ENCODE peak calls at places on chromosomes 1 and 21, in ten cellular contexts. One of them, this sample, is unnamed.

GRCh38 chr1:187842406-187843165 is 1013.8 kb downstream of the PLA2G4A start:
- DNase-seq in right lobe of liver: no peak
- DNase-seq in CD4-positive, CD25-positive, alpha-beta regulatory T cell: no peak
- DNase-seq in lower lobe of right lung: no peak
- DNase-seq in tibial nerve: no peak
- DNase-seq in sigmoid colon: no peak
- DNase-seq in aorta: no peak
- DNase-seq in small intestine: no peak
- DNase-seq in CD8-positive, alpha-beta T cell: no peak
- DNase-seq in right atrium auricular region: no peak
- DNase-seq in this sample: peak; percentile 12

GRCh38 chr1:117832453-117832852 is 97.0 kb downstream of the GDAP2 start:
- DNase-seq in right lobe of liver: no peak
- DNase-seq in CD4-positive, CD25-positive, alpha-beta regulatory T cell: no peak
- DNase-seq in lower lobe of right lung: no peak
- DNase-seq in tibial nerve: no peak
- DNase-seq in sigmoid colon: no peak
- DNase-seq in aorta: no peak
- DNase-seq in small intestine: no peak
- DNase-seq in CD8-positive, alpha-beta T cell: no peak
- DNase-seq in right atrium auricular region: no peak
- DNase-seq in this sample: no peak

GRCh38 chr21:40871099-40871498 is 24.1 kb upstream of the DSCAM start:
- DNase-seq in right lobe of liver: no peak
- DNase-seq in CD4-positive, CD25-positive, alpha-beta regulatory T cell: no peak
- DNase-seq in lower lobe of right lung: no peak
- DNase-seq in tibial nerve: no peak
- DNase-seq in sigmoid colon: no peak
- DNase-seq in aorta: no peak
- DNase-seq in small intestine: no peak
- DNase-seq in CD8-positive, alpha-beta T cell: no peak
- DNase-seq in right atrium auricular region: no peak
- DNase-seq in this sample: no peak

GRCh38 chr1:220222939-220223338 is 49.3 kb downstream of the RAB3GAP2 start:
- DNase-seq in right lobe of liver: no peak
- DNase-seq in CD4-positive, CD25-positive, alpha-beta regulatory T cell: no peak
- DNase-seq in lower lobe of right lung: no peak
- DNase-seq in tibial nerve: no peak
- DNase-seq in sigmoid colon: no peak
- DNase-seq in aorta: no peak
- DNase-seq in small intestine: no peak
- DNase-seq in CD8-positive, alpha-beta T cell: no peak
- DNase-seq in right atrium auricular region: no peak
- DNase-seq in this sample: no peak

GRCh38 chr1:151060241-151061011 is at the start of gene MLLT11:
- DNase-seq in right lobe of liver: no peak
- DNase-seq in CD4-positive, CD25-positive, alpha-beta regulatory T cell: no peak
- DNase-seq in lower lobe of right lung: no peak
- DNase-seq in tibial nerve: no peak
- DNase-seq in sigmoid colon: peak; percentile 84
- DNase-seq in aorta: peak; percentile 55
- DNase-seq in small intestine: peak; percentile 27
- DNase-seq in CD8-positive, alpha-beta T cell: no peak
- DNase-seq in right atrium auricular region: peak; percentile 71
- DNase-seq in this sample: peak; percentile 91

GRCh38 chr1:1670866-1671265 is 12.1 kb upstream of the CDK11B start:
- DNase-seq in right lobe of liver: peak; percentile 35
- DNase-seq in CD4-positive, CD25-positive, alpha-beta regulatory T cell: no peak
- DNase-seq in lower lobe of right lung: peak; percentile 29
- DNase-seq in tibial nerve: no peak
- DNase-seq in sigmoid colon: peak; percentile 60
- DNase-seq in aorta: peak; percentile 29
- DNase-seq in small intestine: no peak
- DNase-seq in CD8-positive, alpha-beta T cell: no peak
- DNase-seq in right atrium auricular region: no peak
- DNase-seq in this sample: no peak

GRCh38 chr1:236129315-236129714 is 13.0 kb upstream of the GPR137B start:
- DNase-seq in right lobe of liver: no peak
- DNase-seq in CD4-positive, CD25-positive, alpha-beta regulatory T cell: no peak
- DNase-seq in lower lobe of right lung: no peak
- DNase-seq in tibial nerve: no peak
- DNase-seq in sigmoid colon: no peak
- DNase-seq in aorta: no peak
- DNase-seq in small intestine: no peak
- DNase-seq in CD8-positive, alpha-beta T cell: no peak
- DNase-seq in right atrium auricular region: no peak
- DNase-seq in this sample: no peak

GRCh38 chr1:212600980-212601379 is 7.6 kb upstream of the ATF3 start:
- DNase-seq in right lobe of liver: no peak
- DNase-seq in CD4-positive, CD25-positive, alpha-beta regulatory T cell: no peak
- DNase-seq in lower lobe of right lung: no peak
- DNase-seq in tibial nerve: no peak
- DNase-seq in sigmoid colon: no peak
- DNase-seq in aorta: no peak
- DNase-seq in small intestine: no peak
- DNase-seq in CD8-positive, alpha-beta T cell: no peak
- DNase-seq in right atrium auricular region: no peak
- DNase-seq in this sample: no peak

GRCh38 chr21:41439245-41439644 is 13.2 kb downstream of the MX1 start:
- DNase-seq in right lobe of liver: no peak
- DNase-seq in CD4-positive, CD25-positive, alpha-beta regulatory T cell: no peak
- DNase-seq in lower lobe of right lung: no peak
- DNase-seq in tibial nerve: no peak
- DNase-seq in sigmoid colon: no peak
- DNase-seq in aorta: no peak
- DNase-seq in small intestine: no peak
- DNase-seq in CD8-positive, alpha-beta T cell: no peak
- DNase-seq in right atrium auricular region: no peak
- DNase-seq in this sample: no peak

DNA sequence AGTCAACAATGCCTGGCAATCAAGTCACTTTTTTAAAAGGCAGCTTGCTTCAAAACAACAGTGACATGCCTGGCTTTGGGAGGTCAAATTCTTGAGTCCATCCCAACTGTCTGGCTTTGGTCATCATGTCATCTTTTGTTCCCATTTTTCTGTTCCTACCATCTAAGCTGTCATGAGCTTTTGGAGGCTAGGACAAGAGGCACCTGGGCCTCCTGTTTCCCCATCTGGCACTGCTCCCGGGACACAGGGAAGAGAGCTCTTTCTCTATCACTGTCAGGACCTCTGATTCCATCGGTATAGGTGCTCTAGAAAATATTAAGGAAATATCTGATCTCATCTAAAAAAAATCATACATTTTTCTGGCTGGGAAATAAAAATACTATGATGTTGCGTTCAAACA is 156.3 kb downstream of the CLIC6 start:
- DNase-seq in right lobe of liver: no peak
- DNase-seq in CD4-positive, CD25-positive, alpha-beta regulatory T cell: no peak
- DNase-seq in lower lobe of right lung: no peak
- DNase-seq in tibial nerve: no peak
- DNase-seq in sigmoid colon: no peak
- DNase-seq in aorta: no peak
- DNase-seq in small intestine: no peak
- DNase-seq in CD8-positive, alpha-beta T cell: no peak
- DNase-seq in right atrium auricular region: no peak
- DNase-seq in this sample: no peak
- H3K27ac ChIP-seq in right lobe of liver: no peak overlapping the region
- H3K27ac ChIP-seq in CD4-positive, CD25-positive, alpha-beta regulatory T cell: no peak overlapping the region
- H3K27ac ChIP-seq in lower lobe of right lung: no peak overlapping the region
- H3K27ac ChIP-seq in tibial nerve: no peak overlapping the region
- H3K27ac ChIP-seq in sigmoid colon: no peak overlapping the region
- H3K27ac ChIP-seq in aorta: no peak overlapping the region
- H3K27ac ChIP-seq in small intestine: no peak overlapping the region
- H3K27ac ChIP-seq in CD8-positive, alpha-beta T cell: no peak overlapping the region
- H3K27ac ChIP-seq in right atrium auricular region: no peak overlapping the region
- H3K27ac ChIP-seq in this sample: no peak overlapping the region

GRCh38 chr1:183834568-183834967 is 29.6 kb downstream of the RGL1 start:
- DNase-seq in right lobe of liver: no peak
- DNase-seq in CD4-positive, CD25-positive, alpha-beta regulatory T cell: no peak
- DNase-seq in lower lobe of right lung: no peak
- DNase-seq in tibial nerve: no peak
- DNase-seq in sigmoid colon: peak; percentile 77
- DNase-seq in aorta: no peak
- DNase-seq in small intestine: no peak
- DNase-seq in CD8-positive, alpha-beta T cell: no peak
- DNase-seq in right atrium auricular region: no peak
- DNase-seq in this sample: no peak

GRCh38 chr1:183832472-183832871 is 27.6 kb downstream of the RGL1 start:
- DNase-seq in right lobe of liver: no peak
- DNase-seq in CD4-positive, CD25-positive, alpha-beta regulatory T cell: no peak
- DNase-seq in lower lobe of right lung: no peak
- DNase-seq in tibial nerve: no peak
- DNase-seq in sigmoid colon: no peak
- DNase-seq in aorta: no peak
- DNase-seq in small intestine: no peak
- DNase-seq in CD8-positive, alpha-beta T cell: no peak
- DNase-seq in right atrium auricular region: no peak
- DNase-seq in this sample: no peak

GRCh38 chr1:183827801-183828200 is 22.9 kb downstream of the RGL1 start:
- DNase-seq in right lobe of liver: no peak
- DNase-seq in CD4-positive, CD25-positive, alpha-beta regulatory T cell: no peak
- DNase-seq in lower lobe of right lung: no peak
- DNase-seq in tibial nerve: no peak
- DNase-seq in sigmoid colon: no peak
- DNase-seq in aorta: no peak
- DNase-seq in small intestine: no peak
- DNase-seq in CD8-positive, alpha-beta T cell: no peak
- DNase-seq in right atrium auricular region: no peak
- DNase-seq in this sample: no peak

GRCh38 chr1:183831336-183831735 is 26.4 kb downstream of the RGL1 start:
- DNase-seq in right lobe of liver: no peak
- DNase-seq in CD4-positive, CD25-positive, alpha-beta regulatory T cell: no peak
- DNase-seq in lower lobe of right lung: no peak
- DNase-seq in tibial nerve: no peak
- DNase-seq in sigmoid colon: no peak
- DNase-seq in aorta: no peak
- DNase-seq in small intestine: no peak
- DNase-seq in CD8-positive, alpha-beta T cell: no peak
- DNase-seq in right atrium auricular region: no peak
- DNase-seq in this sample: no peak

GRCh38 chr1:183830389-183830788 is 25.5 kb downstream of the RGL1 start:
- DNase-seq in right lobe of liver: no peak
- DNase-seq in CD4-positive, CD25-positive, alpha-beta regulatory T cell: no peak
- DNase-seq in lower lobe of right lung: no peak
- DNase-seq in tibial nerve: no peak
- DNase-seq in sigmoid colon: no peak
- DNase-seq in aorta: no peak
- DNase-seq in small intestine: no peak
- DNase-seq in CD8-positive, alpha-beta T cell: no peak
- DNase-seq in right atrium auricular region: no peak
- DNase-seq in this sample: no peak
- H3K4me3 ChIP-seq in right lobe of liver: no peak overlapping the region
- H3K4me3 ChIP-seq in CD4-positive, CD25-positive, alpha-beta regulatory T cell: no peak overlapping the region
- H3K4me3 ChIP-seq in lower lobe of right lung: no peak overlapping the region
- H3K4me3 ChIP-seq in tibial nerve: no peak overlapping the region
- H3K4me3 ChIP-seq in sigmoid colon: no peak overlapping the region
- H3K4me3 ChIP-seq in aorta: no peak overlapping the region
- H3K4me3 ChIP-seq in small intestine: no peak overlapping the region
- H3K4me3 ChIP-seq in CD8-positive, alpha-beta T cell: no peak overlapping the region
- H3K4me3 ChIP-seq in right atrium auricular region: no peak overlapping the region
- H3K4me3 ChIP-seq in this sample: no peak overlapping the region

GRCh38 chr21:37564924-37565529 is 198.5 kb downstream of the DYRK1A start:
- DNase-seq in right lobe of liver: no peak
- DNase-seq in CD4-positive, CD25-positive, alpha-beta regulatory T cell: no peak
- DNase-seq in lower lobe of right lung: no peak
- DNase-seq in tibial nerve: no peak
- DNase-seq in sigmoid colon: no peak
- DNase-seq in aorta: no peak
- DNase-seq in small intestine: peak; percentile 23
- DNase-seq in CD8-positive, alpha-beta T cell: no peak
- DNase-seq in right atrium auricular region: no peak
- DNase-seq in this sample: no peak
- H3K27ac ChIP-seq in right lobe of liver: peak overlapping the region; percentile 75
- H3K27ac ChIP-seq in CD4-positive, CD25-positive, alpha-beta regulatory T cell: peak overlapping the region; percentile 94
- H3K27ac ChIP-seq in lower lobe of right lung: peak overlapping the region; percentile 93
- H3K27ac ChIP-seq in tibial nerve: peak overlapping the region; percentile 85
- H3K27ac ChIP-seq in sigmoid colon: peak overlapping the region; percentile 91
- H3K27ac ChIP-seq in aorta: peak overlapping the region; percentile 87
- H3K27ac ChIP-seq in small intestine: peak overlapping the region; percentile 51
- H3K27ac ChIP-seq in CD8-positive, alpha-beta T cell: peak overlapping the region; percentile 99
- H3K27ac ChIP-seq in right atrium auricular region: peak overlapping the region; percentile 94
- H3K27ac ChIP-seq in this sample: peak overlapping the region; percentile 82

DNA sequence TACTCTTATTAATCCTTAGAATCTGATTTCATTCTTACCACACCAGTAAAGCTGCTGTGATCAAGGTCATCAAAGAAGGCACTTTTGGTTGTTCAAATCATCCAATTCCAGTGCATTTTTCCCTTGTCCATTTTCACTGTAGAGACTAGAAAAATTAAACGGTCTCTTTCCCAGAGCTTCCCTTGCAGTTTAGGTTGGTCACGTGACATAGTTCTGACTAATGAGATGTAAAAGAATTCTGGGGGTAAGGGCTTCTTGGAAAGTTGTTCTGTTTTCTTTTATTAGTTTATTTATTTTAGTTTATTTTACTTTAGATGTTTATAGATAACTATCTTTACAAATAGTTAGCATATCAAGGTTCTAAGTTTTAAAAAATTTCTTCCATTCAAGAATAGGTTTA is 34.3 kb upstream of the SYCP1 start:
- DNase-seq in right lobe of liver: no peak
- DNase-seq in CD4-positive, CD25-positive, alpha-beta regulatory T cell: no peak
- DNase-seq in lower lobe of right lung: no peak
- DNase-seq in tibial nerve: no peak
- DNase-seq in sigmoid colon: no peak
- DNase-seq in aorta: no peak
- DNase-seq in small intestine: no peak
- DNase-seq in CD8-positive, alpha-beta T cell: no peak
- DNase-seq in right atrium auricular region: no peak
- DNase-seq in this sample: no peak
- H3K4me3 ChIP-seq in right lobe of liver: no peak overlapping the region
- H3K4me3 ChIP-seq in CD4-positive, CD25-positive, alpha-beta regulatory T cell: no peak overlapping the region
- H3K4me3 ChIP-seq in lower lobe of right lung: no peak overlapping the region
- H3K4me3 ChIP-seq in tibial nerve: no peak overlapping the region
- H3K4me3 ChIP-seq in sigmoid colon: no peak overlapping the region
- H3K4me3 ChIP-seq in aorta: no peak overlapping the region
- H3K4me3 ChIP-seq in small intestine: no peak overlapping the region
- H3K4me3 ChIP-seq in CD8-positive, alpha-beta T cell: no peak overlapping the region
- H3K4me3 ChIP-seq in right atrium auricular region: no peak overlapping the region
- H3K4me3 ChIP-seq in this sample: no peak overlapping the region

GRCh38 chr1:44707959-44708831 is 22.8 kb downstream of the RNU5D-1 start:
- DNase-seq in right lobe of liver: no peak
- DNase-seq in CD4-positive, CD25-positive, alpha-beta regulatory T cell: peak; percentile 7
- DNase-seq in lower lobe of right lung: no peak
- DNase-seq in tibial nerve: no peak
- DNase-seq in sigmoid colon: no peak
- DNase-seq in aorta: no peak
- DNase-seq in small intestine: peak; percentile 71
- DNase-seq in CD8-positive, alpha-beta T cell: no peak
- DNase-seq in right atrium auricular region: no peak
- DNase-seq in this sample: peak; percentile 37
- H3K27ac ChIP-seq in right lobe of liver: no peak overlapping the region
- H3K27ac ChIP-seq in CD4-positive, CD25-positive, alpha-beta regulatory T cell: no peak overlapping the region
- H3K27ac ChIP-seq in lower lobe of right lung: no peak overlapping the region
- H3K27ac ChIP-seq in tibial nerve: no peak overlapping the region
- H3K27ac ChIP-seq in sigmoid colon: no peak overlapping the region
- H3K27ac ChIP-seq in aorta: no peak overlapping the region
- H3K27ac ChIP-seq in small intestine: no peak overlapping the region
- H3K27ac ChIP-seq in CD8-positive, alpha-beta T cell: no peak overlapping the region
- H3K27ac ChIP-seq in right atrium auricular region: no peak overlapping the region
- H3K27ac ChIP-seq in this sample: no peak overlapping the region

This sample was measured in DND-41.